ENCODE peak calls at places on chromosome 12, in six cellular contexts. Y, I, C, M, O and N are unnamed samples. For H3K4me1, the result is how much of the 10 kb centered on the place peaks cover.

GRCh38 chr12:68521321-68521839 is 89.3 kb upstream of the RAP1B start:
- DNase-seq in Y (no peak), I (no peak), C (no peak), M (no peak), O (no peak), N (peak)

GRCh38 chr12:113392988-113393579 is 10.6 kb downstream of the SDS start:
- DNase-seq in Y (no peak), I (peak), C (no peak), M (peak), O (peak), N (no peak)

GRCh38 chr12:59657711-59658110 is 61.9 kb downstream of the SLC16A7 start:
- DNase-seq in Y (no peak), I (no peak), C (no peak), M (no peak), O (no peak), N (no peak)

GRCh38 chr12:45586486-45586885 is 143.0 kb upstream of the ARID2 start:
- DNase-seq in Y (no peak), I (peak), C (no peak), M (no peak), O (no peak), N (no peak)

GRCh38 chr12:49698619-49699545 is 8.3 kb downstream of the FMNL3 start:
- DNase-seq in Y (no peak), I (no peak), C (no peak), M (peak), O (no peak), N (peak)

GRCh38 chr12:95918194-95918993 is 24.0 kb downstream of the CCDC38 start:
- DNase-seq in Y (no peak), I (peak), C (peak), M (no peak), O (no peak), N (peak)

GRCh38 chr12:113855998-113856397 is 110.1 kb downstream of the RBM19 start:
- DNase-seq in Y (no peak), I (no peak), C (no peak), M (no peak), O (no peak), N (no peak)

GRCh38 chr12:113519464-113520191 is 48.0 kb upstream of the LHX5 start:
- DNase-seq in Y (no peak), I (no peak), C (no peak), M (no peak), O (no peak), N (no peak)

GRCh38 chr12:75366629-75367028 is 24.3 kb upstream of the GLIPR1L2 start:
- DNase-seq in Y (no peak), I (no peak), C (no peak), M (no peak), O (no peak), N (no peak)

GRCh38 chr12:113305281-113305856 is 29.5 kb downstream of the SLC8B1 start:
- DNase-seq in Y (no peak), I (no peak), C (no peak), M (no peak), O (no peak), N (no peak)

GRCh38 chr12:79174656-79175055 is 310.1 kb downstream of the SYT1 start:
- DNase-seq in Y (no peak), I (no peak), C (no peak), M (no peak), O (no peak), N (peak)

GRCh38 chr12:6383572-6384498 is at the start of gene LTBR:
- DNase-seq in Y (no peak), I (peak), C (peak), M (peak), O (peak), N (peak)

GRCh38 chr12:50533971-50534370 is 29.2 kb downstream of the DIP2B start:
- DNase-seq in Y (no peak), I (no peak), C (no peak), M (no peak), O (no peak), N (peak)

GRCh38 chr12:49519574-49519936 is 19.3 kb upstream of the KCNH3 start:
- DNase-seq in Y (no peak), I (no peak), C (no peak), M (no peak), O (no peak), N (no peak)

GRCh38 chr12:19846561-19846960 is 407.3 kb downstream of the AEBP2 start:
- DNase-seq in Y (no peak), I (no peak), C (no peak), M (no peak), O (no peak), N (peak)

GRCh38 chr12:18863769-18864500 is 126.0 kb downstream of the CAPZA3 start:
- DNase-seq in Y (no peak), I (no peak), C (no peak), M (no peak), O (no peak), N (no peak)

GRCh38 chr12:116194935-116195431 is 82.5 kb downstream of the MED13L start:
- DNase-seq in Y (peak), I (no peak), C (no peak), M (no peak), O (no peak), N (no peak)

GRCh38 chr12:124422142-124422569 is 127.3 kb downstream of the RFLNA start:
- DNase-seq in Y (no peak), I (no peak), C (peak), M (no peak), O (no peak), N (peak)

GRCh38 chr12:75705749-75706719 is 194.6 kb upstream of the KRR1 start:
- DNase-seq in Y (no peak), I (no peak), C (peak), M (peak), O (peak), N (peak)

GRCh38 chr12:19739195-19739776 is 300.0 kb downstream of the AEBP2 start:
- DNase-seq in Y (no peak), I (no peak), C (no peak), M (no peak), O (no peak), N (peak)

GRCh38 chr12:32983968-32984367 is 87.4 kb upstream of the PKP2 start:
- DNase-seq in Y (no peak), I (no peak), C (no peak), M (no peak), O (no peak), N (no peak)

GRCh38 chr12:40854669-40855068 is 162.4 kb downstream of the CNTN1 start:
- DNase-seq in Y (no peak), I (no peak), C (no peak), M (no peak), O (no peak), N (no peak)

GRCh38 chr12:69821441-69822204 is 3.4 kb upstream of the MYRFL start:
- DNase-seq in Y (no peak), I (no peak), C (no peak), M (no peak), O (no peak), N (peak)

GRCh38 chr12:100827901-100828520 is 33.4 kb downstream of the ANO4 start:
- DNase-seq in Y (no peak), I (no peak), C (no peak), M (no peak), O (no peak), N (peak)

GRCh38 chr12:104411826-104412626 is 44.7 kb upstream of the CHST11 start:
- DNase-seq in Y (no peak), I (no peak), C (no peak), M (no peak), O (no peak), N (no peak)

GRCh38 chr12:112126000-112126431 is 656 bp downstream of the TRAFD1 start:
- DNase-seq in Y (no peak), I (no peak), C (no peak), M (no peak), O (no peak), N (no peak)
- H3K4me1 ChIP-seq in Y (under half), I (under half), C (under half), M (under half), O (under half), N (under half)

GRCh38 chr12:131990066-131990979 is 40.6 kb downstream of the EP400 start:
- DNase-seq in Y (no peak), I (peak), C (no peak), M (no peak), O (no peak), N (no peak)
- H3K4me1 ChIP-seq in Y (under half), I (under half), C (under half), M (under half), O (under half), N (under half)

GRCh38 chr12:132261328-132262138 is 67.9 kb downstream of the GALNT9 start:
- DNase-seq in Y (no peak), I (no peak), C (no peak), M (no peak), O (no peak), N (no peak)

GRCh38 chr12:132263451-132264065 is 65.8 kb downstream of the GALNT9 start:
- DNase-seq in Y (no peak), I (no peak), C (no peak), M (no peak), O (no peak), N (no peak)

GRCh38 chr12:132263061-132263360 is 66.4 kb downstream of the GALNT9 start:
- DNase-seq in Y (no peak), I (no peak), C (no peak), M (no peak), O (no peak), N (no peak)

GRCh38 chr12:132260721-132261120 is 68.7 kb downstream of the GALNT9 start:
- DNase-seq in Y (no peak), I (no peak), C (no peak), M (no peak), O (no peak), N (no peak)

DNA sequence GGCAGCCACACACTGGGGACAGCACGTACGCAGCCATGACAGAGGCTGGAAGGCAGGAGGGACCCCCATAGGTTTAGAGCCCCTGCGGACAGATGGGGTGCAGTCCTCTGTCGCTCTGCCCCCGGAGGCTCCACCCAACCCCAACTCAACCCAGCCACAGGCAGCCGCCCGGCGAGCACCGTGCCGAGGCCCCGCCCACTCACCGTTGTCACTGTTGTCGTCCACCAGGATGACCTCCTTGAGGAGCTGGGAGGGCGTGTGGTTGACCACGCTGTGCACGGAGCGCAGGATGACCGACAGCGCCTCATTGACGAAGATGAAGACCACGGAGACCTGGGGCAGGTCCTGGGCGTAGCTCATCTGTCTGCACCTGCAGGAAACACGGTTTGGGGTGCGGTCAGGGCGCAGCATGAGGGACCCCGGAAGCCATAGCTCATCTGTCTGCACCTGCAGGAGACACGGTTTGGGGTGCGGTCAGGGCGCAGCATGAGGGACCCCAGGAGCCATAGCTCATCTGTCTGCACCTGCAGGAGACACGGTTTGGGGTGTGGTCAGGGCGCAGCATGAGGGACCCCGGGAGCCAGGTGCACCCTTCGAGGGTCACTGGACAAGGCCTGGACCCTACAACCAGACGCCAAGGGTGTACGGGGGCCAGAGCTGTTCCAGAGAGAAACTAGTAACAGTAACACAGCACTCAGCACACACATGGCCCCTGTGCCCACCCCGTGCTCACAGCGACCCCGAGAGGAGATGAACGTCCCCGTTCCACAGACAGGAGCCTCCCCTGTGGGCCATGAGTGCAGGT is 66.9 kb downstream of the GALNT9 start:
- DNase-seq in Y (no peak), I (no peak), C (no peak), M (no peak), O (no peak), N (no peak)
- H3K4me1 ChIP-seq in Y (under half), I (under half), C (under half), M (under half), O (under half), N (under half)

GRCh38 chr12:109466305-109466704 is 10.8 kb downstream of the KCTD10 start:
- DNase-seq in Y (no peak), I (no peak), C (no peak), M (no peak), O (no peak), N (no peak)
- H3K4me1 ChIP-seq in Y (under half), I (under half), C (half or more), M (half or more), O (under half), N (under half)

DNA sequence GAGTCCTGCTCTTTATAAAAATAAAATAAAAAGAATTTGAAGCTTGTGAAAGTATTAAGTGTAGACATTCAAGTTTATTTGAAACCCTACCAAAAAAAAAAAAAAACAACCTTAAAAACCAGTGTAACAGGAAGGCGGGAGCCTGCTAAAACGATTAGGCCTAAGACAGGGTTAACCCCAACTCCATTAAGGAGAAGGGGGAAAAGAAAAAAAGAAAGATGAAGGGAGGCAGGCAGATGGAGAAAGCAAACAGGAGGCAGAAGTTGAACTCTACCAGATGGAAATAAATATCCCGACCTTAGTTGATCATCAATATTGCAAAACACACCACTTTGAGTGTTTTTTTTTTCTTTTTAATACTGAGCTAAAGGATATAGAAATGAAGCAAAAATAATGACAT is 1.2 kb upstream of the BTG1 start:
- DNase-seq in Y (no peak), I (no peak), C (no peak), M (no peak), O (no peak), N (no peak)
- H3K4me1 ChIP-seq in Y (under half), I (under half), C (under half), M (under half), O (under half), N (under half)

DNA sequence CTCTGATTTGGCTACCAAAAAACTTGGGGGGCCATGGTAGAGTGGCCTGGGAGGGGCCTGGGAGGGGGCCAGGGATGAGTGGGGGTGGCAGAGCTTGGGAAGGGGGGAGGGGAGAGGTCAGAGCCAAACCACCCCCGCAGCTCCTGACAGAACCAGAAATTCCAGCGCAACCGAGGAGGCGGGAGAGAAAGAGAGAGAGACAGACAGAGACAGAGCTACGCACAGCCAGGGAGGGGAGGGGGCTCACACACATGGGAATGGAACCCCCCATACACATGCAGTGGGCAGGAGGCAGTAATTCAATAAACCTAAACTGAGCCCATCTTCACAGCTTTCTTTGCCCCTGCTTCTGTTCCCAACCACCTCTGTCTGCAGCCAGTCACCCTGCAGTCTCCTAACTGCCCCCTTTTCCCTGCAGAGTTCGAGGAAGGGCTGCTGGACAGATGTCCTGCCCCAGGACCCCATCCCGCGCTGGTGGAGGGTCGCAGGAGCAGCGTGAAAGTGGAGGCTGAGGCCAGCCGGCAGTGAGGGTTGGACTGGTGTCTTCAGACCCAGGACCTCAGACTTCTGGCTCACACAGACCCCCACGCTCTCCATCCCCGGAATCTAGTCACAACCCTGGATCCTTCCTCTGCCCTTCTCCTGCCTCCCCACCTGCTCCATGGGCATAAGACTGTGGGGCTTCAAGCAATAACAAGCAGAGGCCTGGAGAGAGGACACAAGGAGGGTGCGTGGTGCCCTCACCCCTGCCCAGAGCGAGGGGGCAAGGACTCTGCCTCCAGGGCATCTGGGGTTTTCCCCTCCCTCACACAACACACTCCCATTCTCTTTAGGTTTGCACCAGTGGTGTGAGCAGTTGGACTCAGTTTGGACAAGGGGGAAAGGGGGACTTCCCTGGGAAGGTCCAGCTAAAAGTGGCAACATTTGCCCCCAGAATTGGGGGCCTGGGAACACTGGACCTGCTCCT is 5.6 kb downstream of the NAB2 start:
- DNase-seq in Y (no peak), I (peak), C (no peak), M (no peak), O (peak), N (no peak)
- H3K4me1 ChIP-seq in Y (under half), I (under half), C (under half), M (under half), O (under half), N (under half)

DNA sequence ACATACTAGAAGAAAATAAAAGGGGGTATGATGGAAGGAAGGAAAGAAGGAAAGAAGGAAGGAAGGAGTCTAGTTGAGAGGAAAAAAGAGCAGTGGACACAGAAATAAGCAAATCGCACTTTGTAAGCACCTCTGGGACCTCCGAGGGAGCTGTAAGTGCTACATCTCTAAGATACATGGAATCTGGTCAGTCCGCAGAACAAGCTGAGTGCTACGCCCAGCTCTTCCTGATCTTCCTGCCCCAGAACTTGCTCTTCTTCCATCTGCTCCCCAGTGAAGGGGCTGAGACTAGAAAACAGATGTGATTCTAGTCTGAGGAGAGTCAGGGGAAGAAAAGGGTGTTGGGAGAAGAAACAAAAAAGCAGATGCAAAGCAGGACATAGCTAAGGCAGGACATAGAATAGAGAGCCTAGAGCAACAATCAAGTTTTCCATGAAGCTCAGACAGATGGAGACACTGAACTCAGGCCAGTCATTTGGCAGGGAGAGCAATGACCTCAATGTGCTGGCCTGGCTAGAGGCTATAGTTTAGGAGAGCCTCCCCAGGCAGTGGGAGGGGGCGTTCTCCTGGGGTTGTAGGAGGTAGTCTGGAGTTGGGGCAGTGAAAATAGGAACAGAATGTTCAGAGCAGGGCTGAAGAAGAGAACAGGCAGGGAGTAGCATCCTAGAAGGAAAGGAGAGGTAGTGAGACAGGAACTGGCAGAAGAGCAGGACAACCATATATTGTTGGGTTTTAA is 1.8 kb upstream of the MFAP5 start:
- DNase-seq in Y (no peak), I (no peak), C (no peak), M (peak), O (no peak), N (no peak)
- H3K4me1 ChIP-seq in Y (under half), I (under half), C (under half), M (under half), O (under half), N (under half)

GRCh38 chr12:57839996-57840395 is 6.5 kb downstream of the CTDSP2 start:
- DNase-seq in Y (no peak), I (no peak), C (no peak), M (peak), O (no peak), N (no peak)

GRCh38 chr12:57841445-57841844 is 5.1 kb downstream of the CTDSP2 start:
- DNase-seq in Y (no peak), I (no peak), C (no peak), M (no peak), O (no peak), N (no peak)

GRCh38 chr12:57838594-57839302 is 7.8 kb downstream of the CTDSP2 start:
- DNase-seq in Y (no peak), I (no peak), C (no peak), M (no peak), O (no peak), N (no peak)

GRCh38 chr12:57842342-57843294 is 3.9 kb downstream of the CTDSP2 start:
- DNase-seq in Y (no peak), I (no peak), C (no peak), M (no peak), O (no peak), N (no peak)

DNA sequence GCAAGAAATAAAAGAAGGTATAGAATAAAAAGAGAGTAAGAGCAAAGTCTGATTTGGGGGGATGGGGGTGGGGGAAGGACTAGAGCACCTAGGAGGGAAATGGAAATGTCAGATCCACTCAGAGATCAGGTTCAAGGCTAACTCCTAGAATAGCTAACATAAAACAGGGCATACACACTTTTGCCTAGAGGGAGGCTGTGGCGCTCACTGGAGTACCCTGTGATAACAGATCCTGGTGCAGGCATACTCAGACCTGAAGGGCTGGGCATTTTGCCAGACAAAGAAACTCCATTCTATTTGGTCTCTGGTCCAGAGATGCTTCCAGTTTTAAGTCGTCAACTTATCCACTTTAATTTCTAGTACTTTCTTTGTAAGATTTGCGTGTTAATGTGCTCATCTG is 5.8 kb downstream of the CTDSP2 start:
- DNase-seq in Y (no peak), I (no peak), C (peak), M (no peak), O (no peak), N (no peak)
- H3K4me1 ChIP-seq in Y (half or more), I (under half), C (under half), M (half or more), O (under half), N (under half)